ENCODE peak calls at places on chromosomes 4 and X, in four cellular contexts. S is K562, A is H9, E is lung. P is an unnamed sample.

GRCh38 chr4:127846061-127846460 is 34.6 kb upstream of the PLK4 start:
- DNase-seq in E (no peak), S (peak), A (no peak), P (no peak)

GRCh38 chr4:107719211-107719926 is 665 bp downstream of the PAPSS1 start:
- DNase-seq in A (peak), S (peak), E (no peak), P (no peak)

GRCh38 chr4:21652508-21653108 is 296.0 kb downstream of the KCNIP4 start:
- DNase-seq in A (no peak), E (no peak), S (no peak), P (no peak)

GRCh38 chr4:141196227-141196928 is 24.3 kb upstream of the ZNF330 start:
- DNase-seq in S (no peak), A (no peak), E (no peak), P (no peak)

GRCh38 chr4:176920694-176921093 is 128.0 kb upstream of the VEGFC start:
- DNase-seq in E (no peak), A (no peak), S (no peak), P (no peak)

GRCh38 chr4:52788806-52789205 is 37.6 kb upstream of the ERVMER34-1 start:
- DNase-seq in S (no peak), A (no peak), E (no peak), P (no peak)

GRCh38 chrX:71301195-71301924 is at the start of gene ITGB1BP2:
- DNase-seq in A (no peak), S (peak), E (no peak), P (no peak)

GRCh38 chr4:13547563-13548041 is 3.3 kb upstream of the NKX3-2 start:
- DNase-seq in S (no peak), A (no peak), E (no peak), P (no peak)

GRCh38 chr4:159075531-159075932 is 27.3 kb upstream of the RAPGEF2 start:
- DNase-seq in S (no peak), A (no peak), E (no peak), P (no peak)

GRCh38 chr4:142701017-142701416 is 145.1 kb downstream of the INPP4B start:
- DNase-seq in E (no peak), A (no peak), S (no peak), P (no peak)

GRCh38 chrX:56803849-56804681 is 75.0 kb downstream of the NBDY start:
- DNase-seq in E (peak), A (no peak), S (no peak), P (no peak)

GRCh38 chrX:74521961-74522833 is 92.2 kb downstream of the RLIM start:
- DNase-seq in S (no peak), E (no peak), A (no peak), P (no peak)

GRCh38 chr4:85381968-85382367 is 93.0 kb upstream of the ARHGAP24 start:
- DNase-seq in A (no peak), E (no peak), S (no peak), P (no peak)

GRCh38 chrX:148530464-148531077 is 30.2 kb downstream of the AFF2 start:
- DNase-seq in A (no peak), E (no peak), S (no peak), P (no peak)

GRCh38 chr4:105946771-105947170 is 51.5 kb downstream of the NPNT start:
- DNase-seq in S (no peak), A (no peak), E (no peak), P (no peak)

GRCh38 chr4:89823416-89823815 is 13.5 kb downstream of the SNCA start:
- DNase-seq in E (no peak), A (no peak), S (no peak), P (no peak)

GRCh38 chrX:107775734-107776511 is at the start of gene TSC22D3:
- DNase-seq in S (peak), A (peak), E (peak), P (no peak)

GRCh38 chr4:139556071-139556734 is at the start of gene SETD7:
- DNase-seq in E (peak), A (peak), S (peak), P (no peak)

GRCh38 chrX:17606211-17606610 is 131.1 kb upstream of the SCML1 start:
- DNase-seq in A (no peak), S (no peak), E (no peak), P (no peak)

GRCh38 chrX:132532955-132533354 is 44.1 kb upstream of the MBNL3 start:
- DNase-seq in A (no peak), E (no peak), S (no peak), P (no peak)

GRCh38 chr4:90069151-90069550 is 58.0 kb upstream of the CCSER1 start:
- DNase-seq in A (no peak), S (no peak), E (no peak), P (no peak)

GRCh38 chr4:163610642-163611041 is 116.2 kb downstream of the TMA16 start:
- DNase-seq in A (no peak), E (no peak), S (no peak), P (no peak)

GRCh38 chr4:121696140-121696640 is 590 bp downstream of the ANXA5 start:
- DNase-seq in S (no peak), E (peak), A (no peak), P (peak)

GRCh38 chr4:150181536-150181935 is 103.3 kb downstream of the DCLK2 start:
- DNase-seq in E (no peak), S (no peak), A (no peak), P (no peak)

GRCh38 chr4:76224193-76224592 is 10.6 kb upstream of the SCARB2 start:
- DNase-seq in E (no peak), S (no peak), A (no peak), P (no peak)

GRCh38 chr4:102302762-102303161 is 42.5 kb downstream of the SLC39A8 start:
- DNase-seq in S (no peak), E (no peak), A (no peak), P (no peak)

GRCh38 chr4:152257601-152258066 is 278.3 kb downstream of the FBXW7 start:
- DNase-seq in E (no peak), S (no peak), A (no peak), P (no peak)

GRCh38 chr4:22897520-22898108 is 204.9 kb downstream of the GBA3 start:
- DNase-seq in S (peak), E (peak), A (peak), P (no peak)

GRCh38 chrX:3504916-3505315 is 158.5 kb upstream of the MXRA5 start:
- DNase-seq in S (no peak), A (no peak), E (no peak), P (no peak)

GRCh38 chr4:74311696-74312313 is 3.5 kb downstream of the EPGN start:
- DNase-seq in S (no peak), E (no peak), A (no peak), P (no peak)

GRCh38 chr4:1218892-1219552 is 29.9 kb downstream of the CTBP1 start:
- DNase-seq in A (no peak), S (no peak), E (no peak), P (no peak)

GRCh38 chrX:70444326-70445196 is at the start of gene DLG3:
- DNase-seq in A (peak), S (peak), E (no peak), P (no peak)

GRCh38 chr4:3676907-3677495 is 89.2 kb upstream of the ADRA2C start:
- DNase-seq in A (no peak), S (no peak), E (no peak), P (no peak)

GRCh38 chr4:3679071-3679825 is 86.9 kb upstream of the ADRA2C start:
- DNase-seq in E (no peak), A (peak), S (no peak), P (no peak)

GRCh38 chr4:3675251-3676115 is 90.7 kb upstream of the ADRA2C start:
- DNase-seq in A (peak), S (no peak), E (no peak), P (no peak)

GRCh38 chr4:3676196-3676595 is 90.0 kb upstream of the ADRA2C start:
- DNase-seq in A (no peak), E (no peak), S (no peak), P (no peak)

GRCh38 chr4:3677671-3678070 is 88.5 kb upstream of the ADRA2C start:
- DNase-seq in S (no peak), E (no peak), A (no peak), P (no peak)
- TF ChIP-seq CTCF in S (no peak), E (no peak), A (peak), P (no peak)

GRCh38 chr4:6362243-6362885 is 92.7 kb downstream of the WFS1 start:
- DNase-seq in E (no peak), S (no peak), A (no peak), P (no peak)
- TF ChIP-seq CTCF in E (no peak), S (no peak), A (peak), P (no peak)

GRCh38 chr4:97917115-97917514 is 226.2 kb downstream of the STPG2 start:
- DNase-seq in E (no peak), A (no peak), S (no peak), P (no peak)

GRCh38 chr4:97912151-97912550 is 231.1 kb downstream of the STPG2 start:
- DNase-seq in A (no peak), S (no peak), E (no peak), P (no peak)

GRCh38 chr4:97910005-97910404 is 233.3 kb downstream of the STPG2 start:
- DNase-seq in A (peak), S (no peak), E (no peak), P (no peak)

GRCh38 chr4:97911236-97911906 is 231.9 kb downstream of the STPG2 start:
- DNase-seq in A (peak), S (no peak), E (no peak), P (no peak)
- TF ChIP-seq CTCF in A (no peak), S (no peak), E (no peak), P (no peak)

GRCh38 chr4:172596206-172596605 is 572.4 kb upstream of the GALNT7 start:
- DNase-seq in S (no peak), E (no peak), A (peak), P (no peak)
- TF ChIP-seq CTCF in S (no peak), E (no peak), A (peak), P (no peak)

DNA sequence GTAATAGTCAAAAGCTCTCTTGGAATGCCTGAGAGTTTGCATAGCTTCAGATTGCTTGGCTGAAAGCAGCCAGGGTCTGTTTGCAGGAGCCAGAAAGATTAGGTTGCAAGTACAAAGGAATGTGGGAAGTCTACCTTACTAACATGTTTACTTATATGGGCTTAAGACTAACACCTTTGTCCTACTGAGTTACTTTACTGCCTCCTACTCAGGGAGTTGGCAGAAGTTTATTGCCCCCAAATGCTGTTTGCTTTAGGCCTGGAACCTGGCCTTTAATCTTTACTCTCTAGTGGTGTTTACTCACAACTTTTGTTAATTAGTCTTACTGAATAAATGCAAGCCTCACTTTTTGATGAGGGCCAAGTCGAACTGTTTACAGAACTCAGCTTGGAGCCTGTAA is 219.4 kb upstream of the ZC4H2 start:
- DNase-seq in A (no peak), S (no peak), E (no peak), P (no peak)
- TF ChIP-seq CTCF in A (no peak), S (no peak), E (no peak), P (no peak)

GRCh38 chrX:111165902-111166301 is 69.9 kb downstream of the PAK3 start:
- DNase-seq in A (no peak), S (no peak), E (no peak), P (no peak)

GRCh38 chrX:111170017-111170416 is 74.0 kb downstream of the PAK3 start:
- DNase-seq in E (no peak), A (no peak), S (no peak), P (no peak)

GRCh38 chrX:111167334-111167733 is 71.3 kb downstream of the PAK3 start:
- DNase-seq in S (no peak), E (no peak), A (no peak), P (no peak)

GRCh38 chrX:111169141-111169540 is 73.2 kb downstream of the PAK3 start:
- DNase-seq in S (no peak), E (no peak), A (no peak), P (no peak)

GRCh38 chrX:111168314-111168713 is 72.3 kb downstream of the PAK3 start:
- DNase-seq in S (peak), E (no peak), A (peak), P (no peak)
- TF ChIP-seq CTCF in S (no peak), E (no peak), A (peak), P (no peak)

P was measured in omental fat pad.